ENCODE peak calls at places on chromosomes 5 and 9, in nine cellular contexts. D is lower lobe of right lung, J is H9, S is hepatocyte, G is neuronal stem cell, L is GM23248, M is upper lobe of right lung, Q is psoas muscle, Y is iPS DF 6.9. Z is an unnamed sample.

GRCh38 chr9:31323726-31324444 is 1060.6 kb upstream of the ACO1 start:
- DNase-seq in M (no peak), J (no peak), Y (no peak), L (no peak), D (no peak), G (no peak), S (no peak), Q (no peak), Z (no peak)

GRCh38 chr5:58722160-58722559 is 139.3 kb downstream of the RAB3C start:
- DNase-seq in M (no peak), D (no peak), G (no peak), Q (no peak), L (no peak), Y (no peak), S (no peak), J (no peak), Z (no peak)

GRCh38 chr9:135476981-135477380 is 2.6 kb upstream of the PPP1R26 start:
- DNase-seq in D (peak; percentile 54), M (no peak), Y (no peak), Q (no peak), J (no peak), L (peak; percentile 15), G (no peak), S (no peak), Z (no peak)

GRCh38 chr5:111653408-111653807 is 103.6 kb downstream of the NREP start:
- DNase-seq in M (no peak), S (no peak), L (no peak), Y (no peak), G (no peak), J (no peak), D (no peak), Q (no peak), Z (no peak)

GRCh38 chr5:151686673-151687378 is at the start of gene SPARC:
- DNase-seq in M (peak; percentile 72), D (peak; percentile 67), G (peak; percentile 74), S (peak; percentile 91), Y (no peak), J (peak; percentile 90), L (peak; percentile 97), Q (peak; percentile 89), Z (no peak)

GRCh38 chr9:132823370-132824144 is 54.5 kb downstream of the AK8 start:
- DNase-seq in G (no peak), D (no peak), Q (no peak), L (no peak), S (no peak), Y (no peak), M (peak; percentile 42), J (no peak), Z (no peak)

GRCh38 chr9:135248111-135248510 is 160.6 kb downstream of the OLFM1 start:
- DNase-seq in J (no peak), Y (no peak), M (peak; percentile 61), Q (peak; percentile 1), G (no peak), S (no peak), L (no peak), D (peak; percentile 42), Z (no peak)

GRCh38 chr5:159469496-159470370 is 139.4 kb upstream of the IL12B start:
- DNase-seq in Q (no peak), L (peak; percentile 49), J (no peak), M (no peak), S (no peak), Y (no peak), D (no peak), G (no peak), Z (no peak)

GRCh38 chr5:141777130-141777529 is 95.1 kb upstream of the ARAP3 start:
- DNase-seq in D (no peak), Q (no peak), S (no peak), G (no peak), Y (no peak), L (no peak), M (no peak), J (no peak), Z (no peak)

GRCh38 chr9:125894566-125894965 is 147.4 kb downstream of the PBX3 start:
- DNase-seq in J (no peak), L (no peak), Y (no peak), Q (no peak), D (no peak), S (no peak), M (no peak), G (no peak), Z (no peak)

GRCh38 chr9:104767507-104767906 is 3.6 kb downstream of the NIPSNAP3B start:
- DNase-seq in Y (no peak), S (no peak), M (no peak), D (no peak), L (no peak), G (no peak), J (no peak), Q (no peak), Z (no peak)

GRCh38 chr9:126298319-126298801 is 28.3 kb upstream of the MVB12B start:
- DNase-seq in Q (no peak), J (no peak), Y (no peak), G (no peak), M (no peak), S (peak; percentile 64), L (no peak), D (no peak), Z (no peak)

GRCh38 chr5:171845857-171846785 is 60.5 kb downstream of the SMIM23 start:
- DNase-seq in S (peak; percentile 30), L (peak; percentile 69), Y (no peak), G (no peak), Q (peak; percentile 54), M (no peak), D (no peak), J (peak; percentile 57), Z (no peak)

GRCh38 chr9:2050236-2050635 is 35.1 kb downstream of the SMARCA2 start:
- DNase-seq in Y (no peak), J (no peak), S (no peak), M (no peak), D (no peak), G (no peak), Q (no peak), L (peak; percentile 14), Z (no peak)

GRCh38 chr5:657570-657969 is 35.6 kb downstream of the TPPP start:
- DNase-seq in D (peak; percentile 34), G (no peak), Q (no peak), S (no peak), Y (no peak), J (no peak), M (no peak), L (peak; percentile 62), Z (peak; percentile 97)

GRCh38 chr5:6175172-6175855 is 203.0 kb downstream of the MED10 start:
- DNase-seq in S (no peak), D (no peak), G (no peak), J (no peak), M (no peak), L (no peak), Y (no peak), Q (no peak), Z (no peak)

GRCh38 chr9:69065660-69066059 is 30.1 kb downstream of the FXN start:
- DNase-seq in S (no peak), D (no peak), J (no peak), G (no peak), L (no peak), Q (no peak), M (no peak), Y (no peak), Z (no peak)

GRCh38 chr9:651372-651771 is 190.1 kb upstream of the DMRT1 start:
- DNase-seq in M (no peak), G (no peak), Q (no peak), L (no peak), S (no peak), Y (no peak), D (no peak), J (no peak), Z (no peak)

GRCh38 chr5:89686081-89686765 is 723.3 kb downstream of the CETN3 start:
- DNase-seq in L (no peak), Q (no peak), G (no peak), Y (no peak), J (no peak), D (no peak), S (peak; percentile 26), M (no peak), Z (no peak)

GRCh38 chr5:77632526-77633268 is 5.8 kb downstream of the OTP start:
- DNase-seq in Q (no peak), M (no peak), G (no peak), Y (no peak), D (no peak), J (peak; percentile 64), L (no peak), S (no peak), Z (no peak)

GRCh38 chr9:36345103-36345846 is 54.8 kb downstream of the RNF38 start:
- DNase-seq in M (no peak), D (no peak), Y (peak; percentile 4), L (no peak), Q (no peak), S (no peak), G (no peak), J (no peak), Z (no peak)
- H3K27ac ChIP-seq in M (no peak overlapping the region), D (no peak overlapping the region), Y (no peak overlapping the region), L (no peak overlapping the region), Q (no peak overlapping the region), S (no peak overlapping the region), G (no peak overlapping the region), J (no peak overlapping the region), Z (no peak overlapping the region)

GRCh38 chr5:35041251-35041650 is 6.5 kb downstream of the AGXT2 start:
- DNase-seq in S (no peak), Y (no peak), Q (no peak), G (no peak), M (no peak), D (no peak), L (peak; percentile 66), J (no peak), Z (no peak)
- H3K27me3 ChIP-seq in S (no peaks in the 10 kb centered on the region), Y (no peaks in the 10 kb centered on the region), Q (no peaks in the 10 kb centered on the region), G (no peaks in the 10 kb centered on the region), M (no peaks in the 10 kb centered on the region), D (no peaks in the 10 kb centered on the region), L (no peaks in the 10 kb centered on the region), J (no peaks in the 10 kb centered on the region), Z (peaks cover 7% of the 10 kb centered on the region)

DNA sequence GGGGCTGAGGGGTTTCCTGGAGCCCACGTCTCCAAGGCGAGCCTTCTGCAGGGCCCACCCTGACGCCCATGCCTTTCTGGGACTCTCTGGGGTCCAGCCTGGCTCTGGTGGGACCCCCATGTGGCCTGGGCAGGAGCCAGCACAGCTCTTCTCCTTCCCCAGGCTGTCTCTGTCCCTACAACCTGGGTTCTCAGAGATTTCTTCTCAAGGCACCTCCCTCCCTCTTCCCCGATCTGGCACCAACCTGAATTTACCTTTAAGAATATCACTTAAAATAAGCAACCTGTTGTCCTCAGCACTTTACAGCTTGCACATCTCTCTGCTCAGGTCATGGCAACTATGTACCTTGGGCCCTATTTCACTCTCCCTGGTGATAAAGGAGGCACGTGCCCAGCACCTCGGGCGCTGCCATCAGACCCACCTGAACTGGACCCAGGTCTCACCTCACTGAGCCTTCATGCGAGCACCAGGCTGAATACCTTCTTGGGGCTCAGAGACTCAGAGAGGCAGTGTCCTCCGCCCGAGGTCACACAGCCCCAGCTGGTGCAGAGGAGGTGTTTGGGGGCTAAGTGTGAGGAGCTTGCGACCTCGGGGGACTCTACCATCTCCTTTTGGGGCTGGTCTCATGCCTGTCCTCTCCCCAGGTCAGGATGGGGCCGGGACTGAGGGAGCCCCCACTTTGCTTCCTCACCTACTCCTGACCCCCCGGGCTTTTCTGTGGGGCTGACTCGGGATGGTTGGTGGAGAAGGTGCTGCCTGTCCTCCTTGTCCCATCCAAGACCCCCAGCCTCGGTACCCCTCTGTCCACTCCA is 217.8 kb downstream of the C9orf50 start:
- DNase-seq in Q (peak; percentile 7), G (no peak), J (no peak), D (peak; percentile 27), S (no peak), Y (no peak), L (no peak), M (no peak), Z (no peak)
- H3K27ac ChIP-seq in Q (peak overlapping the region; percentile 30), G (peak overlapping the region; percentile 85), J (no peak overlapping the region), D (peak overlapping the region; percentile 68), S (peak overlapping the region; percentile 64), Y (no peak overlapping the region), L (no peak overlapping the region), M (no peak overlapping the region), Z (peak overlapping the region; percentile 69)

GRCh38 chr5:174723979-174724483 is 351 bp upstream of the MSX2 start:
- DNase-seq in G (no peak), S (no peak), D (no peak), Q (no peak), J (peak; percentile 42), L (peak; percentile 45), Y (no peak), M (no peak), Z (no peak)
- H3K27me3 ChIP-seq in G (peaks cover 91% of the 10 kb centered on the region), S (peaks cover 27% of the 10 kb centered on the region), D (peaks cover 92% of the 10 kb centered on the region), Q (peaks cover 2% of the 10 kb centered on the region), J (peaks cover 87% of the 10 kb centered on the region), L (peaks cover 44% of the 10 kb centered on the region), Y (peaks cover 83% of the 10 kb centered on the region), M (peaks cover 89% of the 10 kb centered on the region), Z (peaks cover 14% of the 10 kb centered on the region)

Z was measured in Panc1.